ENCODE peak calls at places on chromosomes 3 and 15, in five cellular contexts. O is right lobe of liver, C is testis, A is sigmoid colon, I is heart right ventricle. N is an unnamed sample. For H3K4me1, the result is how much of the 10 kb centered on the place peaks cover.

GRCh38 chr15:68316061-68316804 is 38.7 kb downstream of the FEM1B start:
- DNase-seq in I (no peak), A (peak), O (no peak), C (no peak), N (peak)

GRCh38 chr3:99663981-99664380 is 25.6 kb downstream of the COL8A1 start:
- DNase-seq in A (no peak), O (no peak), C (no peak), I (no peak), N (no peak)

GRCh38 chr15:70127797-70128756 is 30.4 kb upstream of the TLE3 start:
- DNase-seq in A (peak), O (no peak), I (no peak), C (no peak), N (no peak)

GRCh38 chr3:17420668-17421067 is 321.8 kb downstream of the TBC1D5 start:
- DNase-seq in A (no peak), I (no peak), O (no peak), C (no peak), N (no peak)

GRCh38 chr15:72082176-72082575 is 35.8 kb downstream of the MYO9A start:
- DNase-seq in I (no peak), O (no peak), A (no peak), C (no peak), N (no peak)

GRCh38 chr3:184380210-184380626 is 364 bp downstream of the CHRD start:
- DNase-seq in I (peak), O (peak), A (peak), C (peak), N (peak)

GRCh38 chr15:69082041-69082502 is 67.6 kb downstream of the NOX5 start:
- DNase-seq in I (peak), C (no peak), O (no peak), A (peak), N (no peak)

GRCh38 chr3:15528881-15529537 is 7.5 kb upstream of the COLQ start:
- DNase-seq in A (no peak), I (no peak), C (no peak), O (no peak), N (no peak)

GRCh38 chr15:74773731-74774252 is 8.1 kb upstream of the CSK start:
- DNase-seq in C (no peak), A (no peak), I (no peak), O (no peak), N (no peak)

GRCh38 chr15:90219421-90220141 is 14.2 kb downstream of the CIB1 start:
- DNase-seq in A (no peak), I (no peak), C (no peak), O (peak), N (peak)

GRCh38 chr3:151639096-151639740 is 94.5 kb upstream of the AADACL2 start:
- DNase-seq in A (no peak), O (no peak), C (no peak), I (no peak), N (no peak)

GRCh38 chr3:8563146-8563545 is 61.5 kb downstream of the LMCD1 start:
- DNase-seq in A (no peak), C (no peak), I (no peak), O (no peak), N (no peak)

GRCh38 chr3:186417791-186418190 is 55.8 kb upstream of the DGKG start:
- DNase-seq in I (no peak), C (no peak), O (no peak), A (no peak), N (no peak)

GRCh38 chr3:186411994-186412393 is 50.0 kb upstream of the DGKG start:
- DNase-seq in I (no peak), C (no peak), A (no peak), O (no peak), N (no peak)

GRCh38 chr3:186411089-186411488 is 49.1 kb upstream of the DGKG start:
- DNase-seq in A (no peak), O (no peak), C (no peak), I (no peak), N (no peak)

GRCh38 chr3:186414735-186415419 is 52.8 kb upstream of the DGKG start:
- DNase-seq in O (no peak), A (peak), C (no peak), I (no peak), N (no peak)

GRCh38 chr3:186413615-186414415 is 51.8 kb upstream of the DGKG start:
- DNase-seq in I (peak), A (peak), C (peak), O (peak), N (peak)
- H3K4me3 ChIP-seq in I (peak), A (peak), C (peak), O (peak), N (peak)

DNA sequence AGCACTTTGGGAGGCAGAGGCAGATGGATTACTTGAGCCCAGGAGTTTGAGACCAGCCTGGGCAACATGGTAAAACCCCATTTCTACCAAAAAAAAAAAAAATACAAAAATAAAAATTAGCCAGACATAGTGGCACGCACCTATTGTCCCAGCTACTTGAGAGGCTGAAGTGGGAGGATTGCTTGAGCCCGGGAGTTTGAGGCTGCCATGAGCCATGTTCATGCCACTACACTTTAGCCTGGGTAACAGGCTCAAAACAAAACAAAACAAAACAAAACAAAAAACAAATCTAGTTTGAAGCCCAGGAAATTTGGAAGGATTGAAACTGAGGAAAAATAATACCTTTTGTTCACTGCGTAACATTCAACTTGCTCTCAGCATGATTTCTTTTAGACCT is 16.6 kb downstream of the TMOD3 start:
- DNase-seq in C (no peak), O (no peak), A (no peak), I (no peak), N (no peak)
- H3K4me1 ChIP-seq in C (under half), O (under half), A (under half), I (half or more), N (half or more)

GRCh38 chr3:10470120-10470665 is 35.2 kb downstream of the ATP2B2 start:
- DNase-seq in A (no peak), O (no peak), I (no peak), C (no peak), N (no peak)

GRCh38 chr3:10467204-10467603 is 38.2 kb downstream of the ATP2B2 start:
- DNase-seq in I (no peak), C (no peak), O (no peak), A (no peak), N (no peak)

GRCh38 chr3:10469406-10470119 is 35.8 kb downstream of the ATP2B2 start:
- DNase-seq in I (no peak), A (no peak), O (no peak), C (no peak), N (no peak)

GRCh38 chr3:10467904-10468610 is 37.3 kb downstream of the ATP2B2 start:
- DNase-seq in O (peak), I (no peak), C (no peak), A (no peak), N (no peak)

DNA sequence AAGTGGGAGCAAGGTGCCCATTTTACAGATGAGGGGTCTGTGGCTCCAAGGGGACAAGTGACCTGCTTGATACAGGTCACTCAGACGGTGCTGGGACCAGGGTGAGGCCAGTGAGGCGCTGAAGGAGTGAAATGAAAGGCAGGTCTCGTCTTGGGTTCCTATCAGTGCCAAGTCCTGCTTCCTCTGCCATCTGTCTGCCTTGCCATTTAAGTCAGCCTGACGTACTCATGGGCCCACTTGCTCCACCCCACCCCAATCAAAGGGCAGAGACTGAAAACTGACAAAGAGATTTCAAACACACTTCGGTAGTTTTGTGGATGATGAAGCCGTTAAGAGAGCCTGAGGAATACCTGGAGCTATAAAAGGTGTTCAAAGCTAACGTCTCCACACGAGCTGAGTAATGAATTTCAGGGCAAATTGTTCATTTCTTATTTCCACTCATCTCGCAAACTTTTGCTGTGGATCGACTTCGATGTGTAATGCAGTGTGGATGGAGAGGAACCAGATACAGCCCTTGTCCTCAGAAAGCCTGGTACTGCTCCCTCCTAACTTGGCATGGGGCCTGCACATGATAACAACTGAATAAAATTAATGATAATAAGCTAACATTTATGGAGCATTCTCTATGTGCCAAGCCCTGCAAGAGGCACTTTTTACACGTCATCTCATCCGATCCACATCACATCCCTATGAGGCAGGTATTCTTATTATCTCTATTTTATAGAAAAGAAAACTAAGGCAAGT is 36.6 kb downstream of the ATP2B2 start:
- DNase-seq in A (no peak), I (no peak), O (no peak), C (no peak), N (no peak)
- H3K27ac ChIP-seq in A (no peak), I (no peak), O (no peak), C (no peak), N (no peak)

GRCh38 chr15:100759698-100760356 is 119.8 kb upstream of the ALDH1A3 start:
- DNase-seq in I (no peak), C (no peak), O (no peak), A (no peak), N (no peak)
- H3K4me3 ChIP-seq in I (no peak), C (no peak), O (no peak), A (no peak), N (no peak)

GRCh38 chr3:25390605-25391004 is 37.5 kb upstream of the RARB start:
- DNase-seq in A (no peak), O (no peak), C (no peak), I (no peak), N (no peak)
- H3K4me1 ChIP-seq in A (under half), O (under half), C (under half), I (under half), N (under half)

GRCh38 chr3:169146866-169147245 is 516.7 kb downstream of the MECOM start:
- DNase-seq in A (no peak), O (no peak), I (no peak), C (no peak), N (no peak)
- H3K27ac ChIP-seq in A (peak), O (peak), I (peak), C (peak), N (peak)

GRCh38 chr15:57373882-57374276 is 2.4 kb upstream of the CGNL1 start:
- DNase-seq in I (no peak), O (no peak), C (no peak), A (no peak), N (no peak)

GRCh38 chr15:57373251-57373881 is 2.9 kb upstream of the CGNL1 start:
- DNase-seq in I (no peak), C (no peak), A (no peak), O (no peak), N (no peak)

GRCh38 chr15:57377478-57377847 is 1.2 kb downstream of the CGNL1 start:
- DNase-seq in I (no peak), O (no peak), A (no peak), C (peak), N (no peak)

GRCh38 chr15:57376695-57377477 is 581 bp downstream of the CGNL1 start:
- DNase-seq in C (peak), O (peak), A (peak), I (peak), N (no peak)

GRCh38 chr15:57375827-57376694 is at the start of gene CGNL1:
- DNase-seq in O (peak), A (peak), I (peak), C (peak), N (no peak)
- H3K4me3 ChIP-seq in O (peak), A (peak), I (peak), C (peak), N (no peak)

GRCh38 chr3:123636431-123636841 is 51.6 kb upstream of the HACD2 start:
- DNase-seq in C (peak), A (peak), I (no peak), O (no peak), N (no peak)
- H3K4me1 ChIP-seq in C (half or more), A (half or more), I (under half), O (under half), N (under half)

DNA sequence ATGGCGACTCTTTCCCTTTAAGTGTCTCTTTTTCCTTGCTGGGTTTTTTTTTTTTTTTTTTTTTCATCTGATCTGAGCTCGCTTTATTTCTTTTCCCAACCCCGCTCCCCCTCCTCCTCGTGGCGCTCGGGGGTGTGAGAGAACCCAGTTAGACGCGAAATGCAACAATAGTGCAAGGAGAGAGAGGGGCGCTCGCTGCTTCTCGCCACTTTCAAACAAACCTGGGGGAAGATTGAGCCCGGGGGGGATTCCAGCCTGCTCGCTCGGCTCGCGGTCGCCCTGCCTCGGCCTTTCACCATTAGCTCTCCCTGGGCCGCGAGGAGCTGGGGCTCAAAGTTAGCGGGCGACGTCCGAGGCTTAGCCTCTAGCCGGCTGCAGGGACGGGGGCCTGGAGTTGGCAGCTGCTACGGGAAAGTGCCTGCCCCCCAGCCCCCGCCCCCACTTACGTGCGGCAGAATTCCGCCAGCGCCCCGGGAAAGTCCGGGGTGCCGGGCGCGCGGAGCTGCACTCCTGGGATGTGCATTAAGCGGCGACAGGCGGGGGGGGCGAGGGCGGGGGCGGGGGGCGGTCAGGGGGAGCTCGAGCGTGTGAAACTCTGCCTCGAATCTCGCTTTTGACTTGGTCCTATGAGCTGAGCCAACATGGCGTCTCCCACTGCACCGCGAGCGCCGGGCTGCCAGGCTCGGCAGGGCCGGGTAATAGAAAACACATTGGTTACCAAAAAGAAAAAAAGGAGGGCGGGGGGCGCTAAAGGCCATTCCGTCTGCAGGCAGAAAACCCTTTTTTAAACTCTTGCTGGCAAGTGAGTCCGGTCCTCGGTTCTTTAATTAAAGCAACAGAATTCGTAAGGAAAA is 10.3 kb downstream of the NR2F2 start:
- DNase-seq in O (no peak), I (no peak), C (peak), A (peak), N (no peak)
- H3K27ac ChIP-seq in O (peak), I (peak), C (peak), A (peak), N (no peak)

DNA sequence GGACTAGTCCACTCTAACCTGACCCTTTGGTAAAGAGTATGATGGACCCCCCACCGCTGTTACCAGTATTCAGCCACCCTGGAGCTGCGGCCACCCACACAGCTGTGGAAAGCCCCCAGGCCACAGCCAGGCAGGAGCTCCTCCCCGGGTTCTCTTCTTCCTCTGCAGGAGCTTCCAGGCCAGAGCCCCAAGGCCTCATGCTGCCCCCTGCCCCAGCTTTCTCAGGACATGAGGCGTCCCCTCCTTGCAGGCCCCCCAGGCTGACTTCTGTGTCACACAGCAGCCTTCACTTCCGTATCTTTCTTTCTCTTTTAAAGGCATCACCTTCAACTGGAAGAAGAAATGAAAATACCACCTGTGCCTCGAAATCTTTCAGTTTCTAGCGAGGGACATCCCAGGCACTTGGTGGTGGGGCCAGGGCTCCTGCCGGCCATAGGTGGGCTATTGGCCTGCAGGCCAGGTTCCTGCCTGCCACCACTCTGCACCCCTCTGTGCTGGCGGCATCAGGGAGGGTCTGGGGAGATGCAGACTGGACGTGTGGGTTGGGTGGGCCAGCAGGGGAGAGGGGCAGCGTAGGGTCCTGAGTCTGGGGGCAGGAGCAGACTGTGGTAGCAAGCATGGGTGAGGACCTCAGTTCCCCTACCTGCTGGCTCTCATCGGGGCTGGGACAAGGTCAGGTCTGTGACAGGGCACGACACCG is 19.9 kb downstream of the KLF13 start:
- DNase-seq in O (no peak), C (no peak), I (no peak), A (no peak), N (no peak)
- H3K4me3 ChIP-seq in O (peak), C (no peak), I (no peak), A (no peak), N (peak)

N was measured in CD8-positive, alpha-beta memory T cell.